ENCODE peak calls at places on chromosomes 7 and 10, in eight cellular contexts. F, G, M, I, W, N, K and V are unnamed samples.

GRCh38 chr10:95290801-95291633 is at the start of gene PDLIM1:
- DNase-seq in F (peak), G (peak), M (no peak), I (peak), W (peak), N (no peak), K (peak), V (peak)

GRCh38 chr7:12013983-12014382 is 182.0 kb upstream of the THSD7A start:
- DNase-seq in F (no peak), G (no peak), M (no peak), I (no peak), W (no peak), N (no peak), K (no peak), V (no peak)

GRCh38 chr7:105493928-105494325 is 28.1 kb downstream of the PUS7 start:
- DNase-seq in F (no peak), G (peak), M (no peak), I (no peak), W (no peak), N (no peak), K (no peak), V (no peak)

GRCh38 chr7:112143567-112143966 is 62.6 kb downstream of the DOCK4 start:
- DNase-seq in F (no peak), G (peak), M (no peak), I (no peak), W (no peak), N (no peak), K (no peak), V (no peak)

GRCh38 chr10:52818019-52818418 is 45.4 kb upstream of the MBL2 start:
- DNase-seq in F (no peak), G (peak), M (no peak), I (no peak), W (peak), N (peak), K (no peak), V (peak)

GRCh38 chr7:112346381-112347060 is 103.7 kb upstream of the IFRD1 start:
- DNase-seq in F (no peak), G (no peak), M (no peak), I (no peak), W (no peak), N (no peak), K (no peak), V (no peak)

GRCh38 chr7:40432046-40432445 is 297.2 kb downstream of the SUGCT start:
- DNase-seq in F (no peak), G (no peak), M (no peak), I (no peak), W (no peak), N (no peak), K (no peak), V (no peak)

GRCh38 chr10:122333037-122333436 is 41.5 kb upstream of the PLEKHA1 start:
- DNase-seq in F (no peak), G (no peak), M (no peak), I (no peak), W (no peak), N (no peak), K (no peak), V (no peak)

GRCh38 chr10:27319752-27320561 is 79.4 kb upstream of the ACBD5 start:
- DNase-seq in F (peak), G (peak), M (no peak), I (peak), W (no peak), N (no peak), K (no peak), V (peak)

GRCh38 chr7:103752995-103753394 is 236.5 kb downstream of the RELN start:
- DNase-seq in F (no peak), G (peak), M (no peak), I (no peak), W (no peak), N (no peak), K (no peak), V (no peak)

GRCh38 chr7:86833360-86833759 is 189.7 kb downstream of the GRM3 start:
- DNase-seq in F (no peak), G (no peak), M (no peak), I (no peak), W (no peak), N (no peak), K (no peak), V (no peak)

GRCh38 chr10:12938271-12938670 is 63.2 kb downstream of the CCDC3 start:
- DNase-seq in F (no peak), G (no peak), M (no peak), I (no peak), W (no peak), N (no peak), K (no peak), V (no peak)

GRCh38 chr7:142196066-142196840 is 61.6 kb downstream of the PRSS58 start:
- DNase-seq in F (no peak), G (no peak), M (no peak), I (no peak), W (no peak), N (no peak), K (no peak), V (no peak)

GRCh38 chr10:120581496-120581895 is 124.5 kb downstream of the PLPP4 start:
- DNase-seq in F (no peak), G (no peak), M (no peak), I (no peak), W (no peak), N (no peak), K (no peak), V (peak)

GRCh38 chr7:114787556-114787955 is 134.3 kb upstream of the MDFIC start:
- DNase-seq in F (no peak), G (no peak), M (no peak), I (no peak), W (no peak), N (no peak), K (no peak), V (no peak)

GRCh38 chr10:44387853-44388251 is 3.0 kb upstream of the CXCL12 start:
- DNase-seq in F (peak), G (no peak), M (no peak), I (peak), W (no peak), N (no peak), K (no peak), V (no peak)

GRCh38 chr7:156002362-156003001 is 190.2 kb upstream of the SHH start:
- DNase-seq in F (peak), G (no peak), M (no peak), I (no peak), W (no peak), N (no peak), K (no peak), V (no peak)

GRCh38 chr7:101728128-101728527 is 89.3 kb upstream of the CUX1 start:
- DNase-seq in F (no peak), G (no peak), M (no peak), I (no peak), W (peak), N (no peak), K (no peak), V (peak)